ENCODE peak calls at places on chromosomes 16 and 17, in nine cellular contexts. One of them, this sample, is unnamed.

GRCh38 chr17:8753976-8754440 is 4.3 kb downstream of the SPDYE4 start:
- DNase-seq in H1: no peak
- DNase-seq in HepG2: peak
- DNase-seq in Karpas-422: peak
- DNase-seq in keratinocyte: no peak
- DNase-seq in neuronal stem cell: no peak
- DNase-seq in SK-N-SH: no peak
- DNase-seq in IMR-90: peak
- DNase-seq in DND-41: no peak
- DNase-seq in this sample: peak

GRCh38 chr17:74452841-74453661 is 13.4 kb upstream of the CD300A start:
- DNase-seq in H1: no peak
- DNase-seq in HepG2: no peak
- DNase-seq in Karpas-422: no peak
- DNase-seq in keratinocyte: no peak
- DNase-seq in neuronal stem cell: no peak
- DNase-seq in SK-N-SH: no peak
- DNase-seq in IMR-90: no peak
- DNase-seq in DND-41: no peak
- DNase-seq in this sample: no peak

GRCh38 chr17:59435238-59435637 is 103.8 kb downstream of the YPEL2 start:
- DNase-seq in H1: no peak
- DNase-seq in HepG2: no peak
- DNase-seq in Karpas-422: no peak
- DNase-seq in keratinocyte: peak
- DNase-seq in neuronal stem cell: no peak
- DNase-seq in SK-N-SH: no peak
- DNase-seq in IMR-90: peak
- DNase-seq in DND-41: no peak
- DNase-seq in this sample: peak

GRCh38 chr17:75688209-75688771 is 21.2 kb downstream of the SAP30BP start:
- DNase-seq in H1: no peak
- DNase-seq in HepG2: no peak
- DNase-seq in Karpas-422: no peak
- DNase-seq in keratinocyte: no peak
- DNase-seq in neuronal stem cell: no peak
- DNase-seq in SK-N-SH: no peak
- DNase-seq in IMR-90: no peak
- DNase-seq in DND-41: no peak
- DNase-seq in this sample: no peak

GRCh38 chr17:44335515-44336356 is 9.4 kb upstream of the GRN start:
- DNase-seq in H1: no peak
- DNase-seq in HepG2: no peak
- DNase-seq in Karpas-422: no peak
- DNase-seq in keratinocyte: no peak
- DNase-seq in neuronal stem cell: no peak
- DNase-seq in SK-N-SH: no peak
- DNase-seq in IMR-90: no peak
- DNase-seq in DND-41: no peak
- DNase-seq in this sample: no peak

GRCh38 chr17:59074494-59074893 is 32.2 kb downstream of the TRIM37 start:
- DNase-seq in H1: no peak
- DNase-seq in HepG2: no peak
- DNase-seq in Karpas-422: no peak
- DNase-seq in keratinocyte: peak
- DNase-seq in neuronal stem cell: no peak
- DNase-seq in SK-N-SH: no peak
- DNase-seq in IMR-90: peak
- DNase-seq in DND-41: no peak
- DNase-seq in this sample: peak

GRCh38 chr16:68488559-68488958 is 40.3 kb upstream of the SMPD3 start:
- DNase-seq in H1: no peak
- DNase-seq in HepG2: no peak
- DNase-seq in Karpas-422: no peak
- DNase-seq in keratinocyte: no peak
- DNase-seq in neuronal stem cell: no peak
- DNase-seq in SK-N-SH: no peak
- DNase-seq in IMR-90: no peak
- DNase-seq in DND-41: no peak
- DNase-seq in this sample: no peak

GRCh38 chr17:66426397-66427033 is 124.1 kb downstream of the PRKCA start:
- DNase-seq in H1: no peak
- DNase-seq in HepG2: peak
- DNase-seq in Karpas-422: peak
- DNase-seq in keratinocyte: no peak
- DNase-seq in neuronal stem cell: no peak
- DNase-seq in SK-N-SH: no peak
- DNase-seq in IMR-90: peak
- DNase-seq in DND-41: peak
- DNase-seq in this sample: peak

GRCh38 chr16:88976359-88977027 is 514 bp downstream of the CBFA2T3 start:
- DNase-seq in H1: no peak
- DNase-seq in HepG2: no peak
- DNase-seq in Karpas-422: no peak
- DNase-seq in keratinocyte: no peak
- DNase-seq in neuronal stem cell: no peak
- DNase-seq in SK-N-SH: no peak
- DNase-seq in IMR-90: no peak
- DNase-seq in DND-41: no peak
- DNase-seq in this sample: no peak

GRCh38 chr17:69084911-69085310 is 24.2 kb upstream of the ABCA9 start:
- DNase-seq in H1: peak
- DNase-seq in HepG2: peak
- DNase-seq in Karpas-422: peak
- DNase-seq in keratinocyte: no peak
- DNase-seq in neuronal stem cell: peak
- DNase-seq in SK-N-SH: peak
- DNase-seq in IMR-90: no peak
- DNase-seq in DND-41: no peak
- DNase-seq in this sample: no peak

GRCh38 chr17:60421273-60422161 is 772 bp upstream of the CHCT1 start:
- DNase-seq in H1: peak
- DNase-seq in HepG2: peak
- DNase-seq in Karpas-422: peak
- DNase-seq in keratinocyte: no peak
- DNase-seq in neuronal stem cell: peak
- DNase-seq in SK-N-SH: peak
- DNase-seq in IMR-90: peak
- DNase-seq in DND-41: no peak
- DNase-seq in this sample: peak

GRCh38 chr17:15498107-15498506 is 30.7 kb upstream of the CDRT4 start:
- DNase-seq in H1: no peak
- DNase-seq in HepG2: no peak
- DNase-seq in Karpas-422: peak
- DNase-seq in keratinocyte: no peak
- DNase-seq in neuronal stem cell: no peak
- DNase-seq in SK-N-SH: peak
- DNase-seq in IMR-90: no peak
- DNase-seq in DND-41: peak
- DNase-seq in this sample: no peak

GRCh38 chr17:6994666-6995246 is 1.1 kb upstream of the ALOX12 start:
- DNase-seq in H1: no peak
- DNase-seq in HepG2: no peak
- DNase-seq in Karpas-422: no peak
- DNase-seq in keratinocyte: no peak
- DNase-seq in neuronal stem cell: no peak
- DNase-seq in SK-N-SH: no peak
- DNase-seq in IMR-90: peak
- DNase-seq in DND-41: no peak
- DNase-seq in this sample: peak

GRCh38 chr16:9042533-9042932 is 48.9 kb upstream of the HAPSTR1 start:
- DNase-seq in H1: no peak
- DNase-seq in HepG2: no peak
- DNase-seq in Karpas-422: no peak
- DNase-seq in keratinocyte: no peak
- DNase-seq in neuronal stem cell: no peak
- DNase-seq in SK-N-SH: no peak
- DNase-seq in IMR-90: no peak
- DNase-seq in DND-41: no peak
- DNase-seq in this sample: no peak

GRCh38 chr17:32798938-32799337 is 78.0 kb downstream of the MYO1D start:
- DNase-seq in H1: no peak
- DNase-seq in HepG2: no peak
- DNase-seq in Karpas-422: no peak
- DNase-seq in keratinocyte: no peak
- DNase-seq in neuronal stem cell: no peak
- DNase-seq in SK-N-SH: no peak
- DNase-seq in IMR-90: no peak
- DNase-seq in DND-41: no peak
- DNase-seq in this sample: no peak

GRCh38 chr17:2083613-2084128 is 28.8 kb downstream of the HIC1 start:
- DNase-seq in H1: no peak
- DNase-seq in HepG2: peak
- DNase-seq in Karpas-422: no peak
- DNase-seq in keratinocyte: no peak
- DNase-seq in neuronal stem cell: no peak
- DNase-seq in SK-N-SH: no peak
- DNase-seq in IMR-90: no peak
- DNase-seq in DND-41: no peak
- DNase-seq in this sample: no peak

GRCh38 chr16:65372171-65372570 is 250.3 kb upstream of the CDH11 start:
- DNase-seq in H1: no peak
- DNase-seq in HepG2: no peak
- DNase-seq in Karpas-422: no peak
- DNase-seq in keratinocyte: no peak
- DNase-seq in neuronal stem cell: no peak
- DNase-seq in SK-N-SH: no peak
- DNase-seq in IMR-90: no peak
- DNase-seq in DND-41: no peak
- DNase-seq in this sample: no peak

DNA sequence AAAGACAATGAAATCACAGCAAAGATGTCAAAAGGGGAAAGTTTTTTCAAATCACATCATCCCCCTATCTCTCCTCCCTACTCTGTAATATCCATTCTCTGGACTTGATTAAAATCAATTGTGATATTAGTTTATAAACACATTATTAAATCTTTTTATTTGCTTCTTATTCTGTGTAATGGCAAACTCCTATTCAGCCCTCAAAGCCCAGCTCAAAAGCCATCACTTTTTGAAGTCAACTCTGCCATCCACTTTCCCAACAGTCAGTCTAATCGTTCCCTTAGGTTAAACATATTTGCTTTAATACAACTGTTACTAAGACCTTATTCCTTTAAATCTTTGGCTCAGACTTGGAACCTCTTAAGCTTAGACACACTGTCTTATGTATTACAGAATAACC is 244.5 kb upstream of the CDH11 start:
- DNase-seq in H1: no peak
- DNase-seq in HepG2: no peak
- DNase-seq in Karpas-422: no peak
- DNase-seq in keratinocyte: no peak
- DNase-seq in neuronal stem cell: no peak
- DNase-seq in SK-N-SH: no peak
- DNase-seq in IMR-90: no peak
- DNase-seq in DND-41: no peak
- DNase-seq in this sample: no peak
- H2AFZ ChIP-seq in H1: no peak
- H2AFZ ChIP-seq in HepG2: no peak
- H2AFZ ChIP-seq in Karpas-422: no peak
- H2AFZ ChIP-seq in keratinocyte: no peak
- H2AFZ ChIP-seq in neuronal stem cell: no peak
- H2AFZ ChIP-seq in SK-N-SH: no peak
- H2AFZ ChIP-seq in IMR-90: no peak
- H2AFZ ChIP-seq in DND-41: no peak
- H2AFZ ChIP-seq in this sample: no peak

GRCh38 chr17:17408236-17408794 is 68.5 kb upstream of the MED9 start:
- DNase-seq in H1: no peak
- DNase-seq in HepG2: peak
- DNase-seq in Karpas-422: no peak
- DNase-seq in keratinocyte: no peak
- DNase-seq in neuronal stem cell: no peak
- DNase-seq in SK-N-SH: no peak
- DNase-seq in IMR-90: peak
- DNase-seq in DND-41: no peak
- DNase-seq in this sample: peak
- H2AFZ ChIP-seq in H1: no peak
- H2AFZ ChIP-seq in HepG2: no peak
- H2AFZ ChIP-seq in Karpas-422: no peak
- H2AFZ ChIP-seq in keratinocyte: no peak
- H2AFZ ChIP-seq in neuronal stem cell: no peak
- H2AFZ ChIP-seq in SK-N-SH: no peak
- H2AFZ ChIP-seq in IMR-90: no peak
- H2AFZ ChIP-seq in DND-41: no peak
- H2AFZ ChIP-seq in this sample: no peak

GRCh38 chr17:28033972-28034714 is 8.3 kb upstream of the NLK start:
- DNase-seq in H1: no peak
- DNase-seq in HepG2: no peak
- DNase-seq in Karpas-422: peak
- DNase-seq in keratinocyte: peak
- DNase-seq in neuronal stem cell: no peak
- DNase-seq in SK-N-SH: no peak
- DNase-seq in IMR-90: peak
- DNase-seq in DND-41: no peak
- DNase-seq in this sample: peak
- H2AFZ ChIP-seq in H1: peak
- H2AFZ ChIP-seq in HepG2: no peak
- H2AFZ ChIP-seq in Karpas-422: no peak
- H2AFZ ChIP-seq in keratinocyte: peak
- H2AFZ ChIP-seq in neuronal stem cell: peak
- H2AFZ ChIP-seq in SK-N-SH: peak
- H2AFZ ChIP-seq in IMR-90: peak
- H2AFZ ChIP-seq in DND-41: no peak
- H2AFZ ChIP-seq in this sample: peak

DNA sequence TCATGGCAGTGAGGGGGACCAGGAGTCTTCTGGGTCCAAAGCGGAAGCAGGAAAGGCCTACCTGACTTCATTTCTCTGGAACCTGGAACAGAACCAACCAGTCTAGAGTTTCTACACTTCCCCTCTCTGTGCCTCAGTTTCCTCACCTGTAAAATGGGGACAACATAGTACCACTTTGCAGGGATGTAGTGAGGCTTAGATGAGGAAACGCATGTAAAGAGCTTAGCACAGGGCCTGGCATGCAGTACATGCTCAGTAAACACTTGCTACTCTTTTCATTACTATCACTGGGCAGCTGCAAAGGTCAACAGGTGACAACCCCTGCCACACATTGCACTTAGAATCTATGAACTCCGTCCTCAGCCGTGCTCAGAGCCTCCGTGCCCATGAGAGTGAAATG is 24.2 kb downstream of the MYO15A start:
- DNase-seq in H1: no peak
- DNase-seq in HepG2: no peak
- DNase-seq in Karpas-422: no peak
- DNase-seq in keratinocyte: no peak
- DNase-seq in neuronal stem cell: no peak
- DNase-seq in SK-N-SH: no peak
- DNase-seq in IMR-90: no peak
- DNase-seq in DND-41: no peak
- DNase-seq in this sample: no peak
- H2AFZ ChIP-seq in H1: no peak
- H2AFZ ChIP-seq in HepG2: no peak
- H2AFZ ChIP-seq in Karpas-422: no peak
- H2AFZ ChIP-seq in keratinocyte: no peak
- H2AFZ ChIP-seq in neuronal stem cell: no peak
- H2AFZ ChIP-seq in SK-N-SH: no peak
- H2AFZ ChIP-seq in IMR-90: no peak
- H2AFZ ChIP-seq in DND-41: no peak
- H2AFZ ChIP-seq in this sample: no peak

DNA sequence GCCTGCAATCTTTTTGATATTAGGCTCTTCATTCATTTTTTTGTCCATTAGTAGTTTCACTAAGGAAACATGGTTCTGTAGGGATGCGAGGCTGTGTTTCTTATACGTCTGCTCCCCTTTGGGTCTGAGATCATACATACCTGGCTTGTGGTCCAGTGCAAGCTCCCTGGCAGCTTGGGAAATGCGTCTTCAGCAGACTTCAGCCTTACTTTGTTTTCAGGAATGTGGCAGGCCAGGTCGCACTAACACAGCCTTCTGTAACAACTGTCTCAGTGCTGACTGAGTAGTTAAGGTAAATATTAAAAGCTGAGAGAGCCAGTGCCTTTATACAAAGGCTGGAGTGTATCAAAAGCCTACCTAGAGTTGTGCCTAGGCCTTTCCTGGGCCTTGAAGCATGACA is 970.5 kb upstream of the EEF2KMT start:
- DNase-seq in H1: no peak
- DNase-seq in HepG2: no peak
- DNase-seq in Karpas-422: no peak
- DNase-seq in keratinocyte: no peak
- DNase-seq in neuronal stem cell: no peak
- DNase-seq in SK-N-SH: no peak
- DNase-seq in IMR-90: no peak
- DNase-seq in DND-41: no peak
- DNase-seq in this sample: no peak
- H2AFZ ChIP-seq in H1: no peak
- H2AFZ ChIP-seq in HepG2: no peak
- H2AFZ ChIP-seq in Karpas-422: no peak
- H2AFZ ChIP-seq in keratinocyte: no peak
- H2AFZ ChIP-seq in neuronal stem cell: no peak
- H2AFZ ChIP-seq in SK-N-SH: no peak
- H2AFZ ChIP-seq in IMR-90: no peak
- H2AFZ ChIP-seq in DND-41: no peak
- H2AFZ ChIP-seq in this sample: no peak

This sample was measured in fibroblast of lung.